ENCODE peak calls at places on chromosomes 7 and 10, in seven cellular contexts. Q is neuronal stem cell, B is trophoblast cell, D is IMR-90, J is H9, V is H1, R is mesenchymal stem cell. H is an unnamed sample.

GRCh38 chr7:133053321-133053891 is 28.5 kb downstream of the CHCHD3 start:
- DNase-seq in B (peak), V (no peak), J (no peak), D (peak), Q (no peak), R (peak), H (no peak)

GRCh38 chr10:101778781-101779543 is 3.0 kb upstream of the FGF8 start:
- DNase-seq in B (peak), D (no peak), Q (peak), J (peak), R (peak), V (peak), H (peak)

GRCh38 chr10:15455456-15455855 is 84.4 kb upstream of the FAM171A1 start:
- DNase-seq in Q (no peak), D (no peak), J (no peak), B (no peak), R (no peak), V (no peak), H (peak)

GRCh38 chr10:11551915-11552602 is 59.4 kb downstream of the USP6NL start:
- DNase-seq in B (peak), Q (no peak), J (no peak), R (peak), D (peak), V (no peak), H (peak)

GRCh38 chr10:132362151-132362611 is 30.2 kb downstream of the LRRC27 start:
- DNase-seq in V (no peak), D (no peak), B (no peak), J (no peak), R (no peak), Q (no peak), H (no peak)

GRCh38 chr10:101938316-101939272 is 95.0 kb upstream of the KCNIP2 start:
- DNase-seq in R (peak), B (peak), J (no peak), Q (no peak), V (no peak), D (peak), H (peak)

GRCh38 chr10:48938990-48939536 is 577 bp downstream of the LRRC18 start:
- DNase-seq in J (peak), D (no peak), Q (no peak), B (no peak), R (no peak), V (no peak), H (no peak)

GRCh38 chr7:73746378-73746777 is 7.8 kb upstream of the ABHD11 start:
- DNase-seq in R (no peak), J (no peak), B (peak), Q (no peak), V (no peak), D (no peak), H (no peak)

GRCh38 chr7:130374507-130374906 is 5.8 kb upstream of the CPA1 start:
- DNase-seq in J (no peak), R (no peak), V (no peak), Q (no peak), D (no peak), B (no peak), H (no peak)

GRCh38 chr7:67484244-67484751 is 487.7 kb downstream of the TYW1 start:
- DNase-seq in Q (peak), B (peak), R (peak), D (peak), J (peak), V (peak), H (peak)

GRCh38 chr7:7264306-7265040 is 82.1 kb downstream of the C1GALT1 start:
- DNase-seq in R (no peak), J (no peak), B (peak), V (no peak), D (no peak), Q (no peak), H (no peak)

GRCh38 chr7:155471728-155472127 is 13.8 kb downstream of the EN2 start:
- DNase-seq in B (no peak), D (no peak), Q (no peak), J (peak), V (no peak), R (no peak), H (no peak)

GRCh38 chr10:70374775-70375614 is 7.4 kb downstream of the LRRC20 start:
- DNase-seq in R (peak), V (no peak), Q (no peak), J (no peak), B (no peak), D (peak), H (peak)

GRCh38 chr10:26046073-26046684 is 112.2 kb downstream of the MYO3A start:
- DNase-seq in R (no peak), Q (no peak), J (no peak), D (no peak), B (no peak), V (no peak), H (peak)

GRCh38 chr7:30396379-30396778 is 82.2 kb downstream of the NOD1 start:
- DNase-seq in B (no peak), V (no peak), D (no peak), Q (no peak), J (no peak), R (no peak), H (peak)

GRCh38 chr10:104622598-104623209 is 18.4 kb upstream of the SORCS3 start:
- DNase-seq in D (no peak), V (peak), Q (peak), J (peak), R (no peak), B (peak), H (peak)

GRCh38 chr10:105063796-105064195 is 422.7 kb downstream of the SORCS3 start:
- DNase-seq in R (no peak), J (peak), Q (peak), V (peak), D (no peak), B (no peak), H (peak)

GRCh38 chr10:72322030-72322279 is 32.8 kb downstream of the DNAJB12 start:
- DNase-seq in V (no peak), R (no peak), Q (no peak), J (no peak), D (no peak), B (peak), H (no peak)

GRCh38 chr7:137331378-137331777 is 12.2 kb downstream of the PTN start:
- DNase-seq in D (peak), J (no peak), B (no peak), V (no peak), R (no peak), Q (no peak), H (no peak)

GRCh38 chr7:16432425-16432731 is 11.0 kb upstream of the CRPPA start:
- DNase-seq in D (no peak), Q (no peak), V (no peak), R (no peak), J (no peak), B (no peak), H (no peak)

GRCh38 chr7:27678617-27679260 is 16.1 kb upstream of the HIBADH start:
- DNase-seq in J (no peak), D (peak), Q (no peak), R (peak), V (no peak), B (no peak), H (no peak)

GRCh38 chr7:24283900-24284698 is at the start of gene NPY:
- DNase-seq in R (peak), Q (no peak), J (peak), D (no peak), B (no peak), V (peak), H (peak)

GRCh38 chr7:2120251-2120660 is 112.5 kb downstream of the MAD1L1 start:
- DNase-seq in R (no peak), J (no peak), B (no peak), V (no peak), D (no peak), Q (no peak), H (no peak)

GRCh38 chr7:105643384-105643783 is 62.1 kb upstream of the EFCAB10 start:
- DNase-seq in B (no peak), V (peak), Q (peak), J (peak), D (no peak), R (no peak), H (peak)

GRCh38 chr7:128094111-128094570 is 62.9 kb upstream of the LRRC4 start:
- DNase-seq in Q (no peak), V (no peak), R (no peak), D (no peak), J (no peak), B (no peak), H (no peak)

GRCh38 chr7:45977256-45977655 is 56.2 kb upstream of the IGFBP3 start:
- DNase-seq in J (no peak), Q (no peak), B (no peak), R (no peak), D (no peak), V (no peak), H (no peak)
- H3K23ac ChIP-seq in J (no peak), Q (no peak), B (no peak), R (no peak), D (peak), V (no peak), H (no peak)

GRCh38 chr10:113222207-113222606 is 272.2 kb downstream of the TCF7L2 start:
- DNase-seq in J (no peak), B (no peak), Q (no peak), R (no peak), D (no peak), V (peak), H (peak)
- H3K23ac ChIP-seq in J (no peak), B (no peak), Q (no peak), R (no peak), D (no peak), V (no peak), H (no peak)

GRCh38 chr7:103131225-103131624 is 17.7 kb downstream of the NAPEPLD start:
- DNase-seq in D (no peak), J (no peak), B (peak), R (no peak), V (no peak), Q (no peak), H (no peak)
- H3K23ac ChIP-seq in D (no peak), J (no peak), B (no peak), R (no peak), V (no peak), Q (no peak), H (no peak)

GRCh38 chr7:25940086-25940906 is 211.7 kb upstream of the NFE2L3 start:
- DNase-seq in R (no peak), D (no peak), J (no peak), V (no peak), B (no peak), Q (no peak), H (no peak)
- H3K23ac ChIP-seq in R (no peak), D (no peak), J (no peak), V (no peak), B (no peak), Q (no peak), H (no peak)

GRCh38 chr10:17379151-17379690 is 75.2 kb downstream of the ST8SIA6 start:
- DNase-seq in J (no peak), Q (no peak), D (no peak), V (no peak), B (no peak), R (no peak), H (peak)
- H3K23ac ChIP-seq in J (no peak), Q (no peak), D (no peak), V (no peak), B (no peak), R (no peak), H (no peak)

DNA sequence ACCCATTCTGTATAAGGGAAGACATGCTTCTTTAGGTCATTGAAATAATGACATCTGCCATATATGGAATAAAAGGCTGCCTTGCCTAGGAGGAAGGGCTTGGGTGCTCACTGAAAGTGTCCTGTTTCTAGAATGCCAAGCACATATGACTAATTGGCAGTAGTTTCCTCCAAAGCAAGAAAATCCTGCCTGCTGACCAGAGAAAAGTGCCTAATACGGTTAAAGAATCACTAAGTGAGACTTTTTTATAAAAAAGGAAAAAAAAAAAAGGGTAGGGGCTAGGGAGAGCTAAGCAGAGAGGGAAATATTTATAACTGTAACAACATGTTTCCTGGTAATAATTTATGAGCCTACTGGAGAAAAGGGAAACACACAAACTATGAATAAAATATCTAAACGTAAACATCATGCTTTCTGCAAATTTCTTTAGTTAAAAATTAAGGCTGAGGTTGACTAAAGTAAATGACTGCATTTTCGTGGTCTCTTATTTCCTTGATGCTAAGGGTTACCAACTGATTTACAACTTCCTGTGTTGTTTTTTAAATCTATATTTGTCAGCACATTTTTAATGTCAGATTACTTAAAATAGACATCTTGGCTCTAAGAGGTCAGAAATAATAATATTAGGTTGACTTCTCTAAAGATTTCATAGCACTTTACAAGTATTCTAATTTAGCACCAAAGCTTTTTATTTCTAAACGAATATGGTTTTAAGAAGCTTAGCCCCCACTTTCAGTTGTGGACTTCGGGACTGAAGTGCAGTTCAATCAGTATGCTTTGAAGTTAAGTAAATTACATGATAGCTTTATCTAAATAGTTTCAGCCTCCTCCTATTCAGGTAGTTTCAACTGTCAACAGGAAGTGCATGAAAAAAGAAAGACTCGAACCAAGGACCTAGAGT is 89.6 kb downstream of the CABCOCO1 start:
- DNase-seq in V (no peak), B (no peak), R (peak), D (peak), J (no peak), Q (no peak), H (no peak)
- H3K23ac ChIP-seq in V (no peak), B (no peak), R (no peak), D (peak), J (no peak), Q (no peak), H (no peak)

DNA sequence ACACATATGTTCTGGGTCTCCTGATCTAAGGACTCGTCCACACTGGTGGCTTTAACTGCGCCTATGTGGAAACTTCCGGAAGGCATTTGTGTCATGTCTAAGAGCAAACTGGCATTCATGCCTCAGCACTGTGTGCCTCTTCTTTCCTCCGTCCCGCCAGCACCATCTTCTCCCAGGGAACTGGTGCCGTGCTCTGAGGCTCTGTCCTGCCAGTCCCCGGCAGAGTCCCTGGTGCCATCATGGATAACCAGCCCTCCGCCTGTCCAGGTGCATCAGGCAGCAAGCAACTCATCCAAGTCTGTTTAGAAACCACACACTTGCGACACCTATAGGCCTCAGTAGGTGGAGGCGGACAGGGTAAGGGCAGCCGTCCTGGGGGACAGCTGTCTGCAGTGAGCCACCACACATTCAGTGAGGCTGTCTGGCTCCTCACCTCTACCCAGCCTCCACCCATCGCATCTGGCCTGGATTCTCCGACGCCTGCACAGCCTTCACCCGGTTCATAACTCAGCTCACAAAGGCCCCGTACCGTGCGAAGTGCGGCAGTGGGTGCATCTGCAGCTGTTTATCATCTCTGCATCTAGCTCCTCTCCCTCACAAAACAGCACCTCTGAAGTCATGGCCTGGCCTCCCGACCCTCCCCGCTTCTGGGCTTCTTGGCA is 162.7 kb downstream of the DIP2C start:
- DNase-seq in B (peak), V (no peak), J (peak), R (no peak), Q (no peak), D (no peak), H (peak)
- H3K23ac ChIP-seq in B (no peak), V (no peak), J (no peak), R (no peak), Q (peak), D (no peak), H (no peak)

H was measured in mesendoderm.